ENCODE peak calls at places on chromosomes 3 and 15, in eight cellular contexts. S is D721Med; P is CD8-positive, alpha-beta T cell; B is heart right ventricle; J is GM12865; X is bronchial epithelial cell; H is left ventricle myocardium inferior; Y is astrocyte. N is an unnamed sample.

GRCh38 chr15:66630801-66631351 is 65.1 kb upstream of the LCTL start:
- DNase-seq in S (no peak), P (no peak), B (no peak), J (no peak), X (no peak), H (no peak), Y (no peak), N (no peak)

GRCh38 chr3:23330568-23330967 is 127.4 kb downstream of the UBE2E2 start:
- DNase-seq in S (no peak), P (no peak), B (no peak), J (no peak), X (no peak), H (no peak), Y (no peak), N (no peak)

GRCh38 chr3:93994056-93994455 is 14.1 kb downstream of the ARL13B start:
- DNase-seq in S (no peak), P (no peak), B (no peak), J (no peak), X (peak; percentile 17), H (no peak), Y (peak; percentile 11), N (peak; percentile 17)

GRCh38 chr15:31360843-31361763 is 34.5 kb downstream of the KLF13 start:
- DNase-seq in S (no peak), P (peak; percentile 62), B (no peak), J (peak; percentile 86), X (peak; percentile 43), H (peak; percentile 52), Y (no peak), N (peak; percentile 25)

GRCh38 chr3:127608362-127608718 is 10.1 kb downstream of the MCM2 start:
- DNase-seq in S (no peak), P (no peak), B (peak; percentile 70), J (no peak), X (no peak), H (peak; percentile 74), Y (no peak), N (no peak)

GRCh38 chr3:71372911-71373637 is 210.5 kb downstream of the FOXP1 start:
- DNase-seq in S (no peak), P (no peak), B (no peak), J (no peak), X (no peak), H (no peak), Y (no peak), N (no peak)

GRCh38 chr3:150135321-150135721 is 164.6 kb upstream of the PFN2 start:
- DNase-seq in S (no peak), P (no peak), B (no peak), J (no peak), X (no peak), H (no peak), Y (no peak), N (no peak)

GRCh38 chr3:102302020-102302419 is 132.8 kb upstream of the ZPLD1 start:
- DNase-seq in S (no peak), P (no peak), B (no peak), J (no peak), X (peak; percentile 15), H (no peak), Y (no peak), N (no peak)

GRCh38 chr3:98786364-98786930 is 23.3 kb downstream of the ST3GAL6 start:
- DNase-seq in S (no peak), P (no peak), B (no peak), J (peak; percentile 43), X (no peak), H (no peak), Y (no peak), N (peak; percentile 62)

GRCh38 chr15:55403531-55403930 is 4.6 kb downstream of the CCPG1 start:
- DNase-seq in S (no peak), P (no peak), B (no peak), J (peak; percentile 57), X (peak; percentile 39), H (no peak), Y (peak; percentile 37), N (peak; percentile 10)

GRCh38 chr3:101720851-101721649 is 3.4 kb upstream of the CEP97 start:
- DNase-seq in S (no peak), P (no peak), B (no peak), J (no peak), X (peak; percentile 79), H (no peak), Y (peak; percentile 11), N (peak; percentile 39)

GRCh38 chr3:71163216-71163918 is 420.2 kb downstream of the FOXP1 start:
- DNase-seq in S (no peak), P (no peak), B (no peak), J (no peak), X (no peak), H (no peak), Y (no peak), N (no peak)

GRCh38 chr15:93180656-93181055 is 91.6 kb upstream of the RGMA start:
- DNase-seq in S (no peak), P (no peak), B (no peak), J (no peak), X (no peak), H (no peak), Y (no peak), N (no peak)

GRCh38 chr15:93179704-93180103 is 90.7 kb upstream of the RGMA start:
- DNase-seq in S (no peak), P (no peak), B (no peak), J (no peak), X (no peak), H (no peak), Y (peak; percentile 22), N (no peak)

GRCh38 chr15:93180128-93180527 is 91.1 kb upstream of the RGMA start:
- DNase-seq in S (no peak), P (no peak), B (no peak), J (no peak), X (no peak), H (no peak), Y (no peak), N (no peak)

GRCh38 chr15:93179072-93179471 is 90.1 kb upstream of the RGMA start:
- DNase-seq in S (no peak), P (no peak), B (peak; percentile 28), J (peak; percentile 47), X (peak; percentile 6), H (peak; percentile 29), Y (no peak), N (peak; percentile 26)

DNA sequence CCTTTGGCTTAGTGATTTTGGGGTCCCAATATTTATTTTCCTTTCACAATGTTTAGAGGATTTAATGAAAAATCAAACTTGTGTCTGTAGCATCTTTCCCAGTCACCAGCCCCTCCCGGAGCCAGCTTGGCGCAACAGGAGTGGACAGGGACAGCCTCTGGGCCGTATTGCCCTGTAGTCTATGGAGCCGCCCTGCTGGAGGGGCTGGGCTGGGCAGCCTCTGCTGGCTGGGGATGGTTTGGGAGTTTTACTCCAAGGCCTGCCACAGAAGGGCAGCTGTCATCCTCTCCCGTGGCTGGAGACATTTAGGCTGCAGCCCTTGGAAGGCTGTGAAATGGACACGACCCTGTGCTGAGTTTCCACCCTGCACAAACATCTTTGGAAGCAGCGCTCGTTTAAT is 89.4 kb upstream of the RGMA start:
- DNase-seq in S (no peak), P (no peak), B (no peak), J (no peak), X (no peak), H (no peak), Y (no peak), N (no peak)
- TF ChIP-seq CTCF in S (no peak), P (no peak), B (no peak), J (no peak), X (no peak), H (no peak), Y (no peak), N (no peak)

DNA sequence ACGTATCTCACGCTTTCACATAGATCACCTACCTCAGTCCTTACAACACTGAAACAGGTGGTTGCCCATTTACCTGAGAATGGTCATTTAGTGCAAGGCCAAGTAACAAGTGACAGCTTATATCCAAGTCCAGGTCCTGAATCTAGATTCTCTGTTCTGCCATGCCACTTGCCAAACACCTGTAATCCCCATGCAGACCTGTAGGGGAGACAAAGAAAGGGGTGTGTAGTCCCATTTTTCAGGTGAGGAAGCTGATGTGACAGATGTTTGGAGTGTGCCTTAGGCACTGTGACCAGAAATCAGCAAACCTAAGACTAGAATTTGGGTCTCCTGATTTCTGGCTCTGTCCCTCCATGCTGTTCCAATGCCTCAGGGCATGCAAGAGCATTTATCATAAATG is 12.7 kb downstream of the ZNF35 start:
- DNase-seq in S (no peak), P (no peak), B (no peak), J (no peak), X (peak; percentile 3), H (no peak), Y (no peak), N (no peak)
- TF ChIP-seq CTCF in S (no peak), P (no peak), B (no peak), J (no peak), X (peak; percentile 22), H (no peak), Y (no peak), N (peak; percentile 21)

DNA sequence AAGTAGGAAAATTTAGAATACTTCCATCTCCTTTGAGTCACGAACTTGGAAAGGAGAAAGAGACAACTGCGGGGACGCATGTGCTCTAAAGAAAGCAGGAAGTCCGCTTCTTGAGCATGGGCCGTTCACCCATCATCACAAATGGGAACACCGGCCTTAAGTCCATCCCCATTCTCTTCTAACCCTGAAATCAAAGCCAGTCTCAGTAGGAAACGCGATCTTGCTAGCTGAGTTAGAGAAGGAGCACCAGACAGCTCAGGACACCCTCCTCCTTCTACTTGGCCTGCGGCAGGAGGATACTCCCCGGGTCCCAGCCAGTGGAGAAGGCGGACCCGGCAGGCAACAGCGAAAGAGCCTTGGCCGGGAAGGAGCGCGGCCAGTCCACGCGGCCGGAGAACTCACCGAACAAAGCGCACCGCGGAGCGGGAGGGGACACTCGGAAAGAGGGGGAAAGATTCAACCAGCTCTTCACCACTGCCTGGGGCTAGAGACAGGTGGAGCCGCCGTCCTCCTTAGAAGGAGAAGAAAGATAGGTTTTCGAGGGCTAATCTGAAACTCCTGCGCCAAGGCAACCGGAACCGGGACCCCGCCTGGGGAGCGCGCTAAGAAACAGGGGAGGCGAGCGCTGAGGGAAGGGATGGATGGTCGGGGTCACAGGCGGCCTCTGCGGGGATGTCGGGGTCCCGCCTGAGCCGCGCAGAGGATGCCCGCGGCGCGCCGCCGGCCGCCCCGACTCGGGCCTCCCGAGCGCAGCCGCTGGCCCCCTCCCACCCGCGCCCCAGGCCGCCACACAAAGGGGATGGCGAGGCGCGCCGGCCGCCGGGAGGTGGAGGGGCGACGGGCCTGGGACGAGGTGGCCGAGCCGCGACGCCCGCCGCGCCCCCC is 825 bp downstream of the SLC4A7 start:
- DNase-seq in S (no peak), P (no peak), B (peak; percentile 44), J (peak; percentile 85), X (peak; percentile 69), H (peak; percentile 53), Y (peak; percentile 86), N (peak; percentile 71)
- TF ChIP-seq CTCF in S (no peak), P (no peak), B (no peak), J (no peak), X (no peak), H (no peak), Y (no peak), N (no peak)

GRCh38 chr15:79316864-79317263 is 6.0 kb downstream of the TMED3 start:
- DNase-seq in S (no peak), P (no peak), B (no peak), J (no peak), X (no peak), H (no peak), Y (no peak), N (no peak)

GRCh38 chr15:79322306-79322705 is 11.4 kb downstream of the TMED3 start:
- DNase-seq in S (no peak), P (no peak), B (no peak), J (no peak), X (no peak), H (no peak), Y (no peak), N (no peak)

GRCh38 chr15:79322945-79323344 is 12.0 kb downstream of the TMED3 start:
- DNase-seq in S (no peak), P (no peak), B (no peak), J (no peak), X (no peak), H (no peak), Y (no peak), N (no peak)

GRCh38 chr15:79321876-79322275 is 11.0 kb downstream of the TMED3 start:
- DNase-seq in S (no peak), P (no peak), B (no peak), J (no peak), X (no peak), H (no peak), Y (no peak), N (no peak)
- TF ChIP-seq CTCF in S (no peak), P (no peak), B (no peak), J (no peak), X (no peak), H (no peak), Y (no peak), N (no peak)

N was measured in MCF 10A.